ENCODE peak calls at places on chromosomes 5 and 9, in five cellular contexts. L is A549, M is vagina, A is IMR-90, T is stomach. F is an unnamed sample.
A peak's percentile ranks its signal among the peaks of the same experiment; 100 is the strongest.

GRCh38 chr9:71590362-71590761 is 178.0 kb downstream of the CEMIP2 start:
- DNase-seq in L (no peak), M (no peak), A (no peak), T (no peak), F (no peak)

GRCh38 chr9:74951725-74952151 is 974 bp downstream of the C9orf40 start:
- DNase-seq in L (peak; percentile 11), M (no peak), A (peak; percentile 12), T (peak; percentile 53), F (peak; percentile 55)

GRCh38 chr5:92581249-92581648 is 999.8 kb downstream of the NR2F1-AS1 start:
- DNase-seq in L (no peak), M (no peak), A (no peak), T (no peak), F (no peak)

GRCh38 chr5:108528655-108529054 is 146.8 kb upstream of the FBXL17 start:
- DNase-seq in L (no peak), M (no peak), A (no peak), T (no peak), F (no peak)

GRCh38 chr5:57442080-57442839 is 40.4 kb downstream of the ACTBL2 start:
- DNase-seq in L (no peak), M (no peak), A (peak; percentile 95), T (no peak), F (no peak)

GRCh38 chr9:80320916-80321315 is 749.2 kb downstream of the TLE4 start:
- DNase-seq in L (no peak), M (no peak), A (peak; percentile 33), T (no peak), F (no peak)

GRCh38 chr5:28714887-28715286 is 1676.5 kb upstream of the CDH9 start:
- DNase-seq in L (no peak), M (no peak), A (no peak), T (no peak), F (no peak)

GRCh38 chr5:95794070-95794516 is 28.4 kb downstream of the GLRX start:
- DNase-seq in L (peak; percentile 8), M (no peak), A (peak; percentile 67), T (no peak), F (no peak)

GRCh38 chr5:56307714-56308346 is 74.7 kb upstream of the ANKRD55 start:
- DNase-seq in L (no peak), M (no peak), A (no peak), T (no peak), F (no peak)

GRCh38 chr5:44002381-44002901 is 386.8 kb downstream of the FGF10 start:
- DNase-seq in L (peak; percentile 36), M (no peak), A (peak; percentile 37), T (peak; percentile 74), F (peak; percentile 35)

GRCh38 chr9:125746017-125746773 is 978 bp upstream of the PBX3 start:
- DNase-seq in L (peak; percentile 94), M (no peak), A (peak; percentile 86), T (peak; percentile 96), F (peak; percentile 97)

GRCh38 chr9:108002296-108003056 is 512.9 kb upstream of the KLF4 start:
- DNase-seq in L (no peak), M (no peak), A (peak; percentile 66), T (no peak), F (no peak)

GRCh38 chr9:4640027-4640426 is 22.1 kb upstream of the PLPP6 start:
- DNase-seq in L (no peak), M (no peak), A (no peak), T (peak; percentile 31), F (no peak)

GRCh38 chr5:56440871-56441740 is 208.0 kb upstream of the ANKRD55 start:
- DNase-seq in L (peak; percentile 22), M (no peak), A (peak; percentile 88), T (no peak), F (no peak)

GRCh38 chr9:128972956-128973355 is 25.5 kb downstream of the NUP188 start:
- DNase-seq in L (peak; percentile 32), M (no peak), A (peak; percentile 91), T (peak; percentile 3), F (no peak)

GRCh38 chr9:126449725-126450443 is 123.3 kb downstream of the MVB12B start:
- DNase-seq in L (no peak), M (no peak), A (no peak), T (no peak), F (no peak)

GRCh38 chr9:125650271-125650737 is 56.7 kb downstream of the MAPKAP1 start:
- DNase-seq in L (no peak), M (no peak), A (peak; percentile 46), T (no peak), F (no peak)

GRCh38 chr9:136726118-136726517 is 13.7 kb downstream of the DIPK1B start:
- DNase-seq in L (no peak), M (no peak), A (no peak), T (no peak), F (no peak)

GRCh38 chr5:169474226-169474625 is 109.3 kb upstream of the SPDL1 start:
- DNase-seq in L (no peak), M (no peak), A (no peak), T (no peak), F (no peak)

GRCh38 chr9:114117996-114118830 is 19.1 kb upstream of the KIF12 start:
- DNase-seq in L (no peak), M (no peak), A (no peak), T (peak; percentile 67), F (no peak)

GRCh38 chr5:10387690-10388089 is 34.2 kb downstream of the MARCHF6 start:
- DNase-seq in L (no peak), M (no peak), A (peak; percentile 91), T (no peak), F (no peak)

GRCh38 chr9:132404228-132404881 is 2.3 kb downstream of the TTF1 start:
- DNase-seq in L (no peak), M (no peak), A (no peak), T (no peak), F (no peak)

GRCh38 chr9:29150606-29151005 is 1577.3 kb upstream of the C9orf72 start:
- DNase-seq in L (no peak), M (no peak), A (no peak), T (no peak), F (no peak)

GRCh38 chr5:59604111-59604510 is 289.4 kb downstream of the PDE4D start:
- DNase-seq in L (no peak), M (no peak), A (no peak), T (no peak), F (no peak)

GRCh38 chr5:54742417-54742889 is 224.9 kb downstream of the SNX18 start:
- DNase-seq in L (peak; percentile 19), M (no peak), A (peak; percentile 80), T (peak; percentile 89), F (no peak)

GRCh38 chr5:143216211-143216610 is 187.3 kb downstream of the NR3C1 start:
- DNase-seq in L (no peak), M (no peak), A (no peak), T (no peak), F (no peak)

GRCh38 chr9:99889120-99889519 is 17.3 kb upstream of the STX17 start:
- DNase-seq in L (no peak), M (no peak), A (no peak), T (no peak), F (no peak)

DNA sequence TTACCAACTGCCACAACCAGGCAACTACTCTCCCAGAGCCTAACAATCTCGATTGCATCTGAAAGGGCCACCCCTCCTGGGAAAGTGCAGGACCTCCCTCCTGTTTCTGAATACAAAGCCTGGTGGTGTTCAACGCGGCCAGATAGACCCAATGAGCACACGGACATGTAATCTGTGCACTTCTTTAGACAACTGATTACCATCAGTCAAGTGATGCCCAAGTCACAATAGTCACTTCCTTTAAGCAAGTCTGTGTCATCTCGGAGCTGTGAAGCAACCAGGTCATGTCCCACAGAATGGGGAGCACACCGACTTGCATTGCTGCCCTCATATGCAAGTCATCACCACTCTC is 739 bp downstream of the C9orf72 start:
- DNase-seq in L (no peak), M (no peak), A (no peak), T (peak; percentile 57), F (no peak)
- TF ChIP-seq POLR2A in L (no peak), M (peak; percentile 38), A (no peak), T (no peak), F (no peak)

GRCh38 chr9:38334234-38334633 is 58.3 kb upstream of the ALDH1B1 start:
- DNase-seq in L (peak; percentile 25), M (no peak), A (no peak), T (peak; percentile 13), F (no peak)
- TF ChIP-seq CTCF in L (peak; percentile 45), M (no peak), A (no peak), T (no peak), F (peak; percentile 48)

GRCh38 chr5:178895615-178896571 is at the start of gene ZFP2:
- DNase-seq in L (peak; percentile 18), M (no peak), A (peak; percentile 27), T (peak; percentile 57), F (peak; percentile 75)
- H3K9me3 ChIP-seq in L (peaks cover 76% of the 10 kb centered on the region), M (no peaks in the 10 kb centered on the region), A (peaks cover 8% of the 10 kb centered on the region), T (peaks cover 3% of the 10 kb centered on the region), F (no peaks in the 10 kb centered on the region)

GRCh38 chr5:136132557-136133415 is at the start of gene SMAD5:
- DNase-seq in L (peak; percentile 96), M (no peak), A (peak; percentile 95), T (peak; percentile 96), F (peak; percentile 97)
- TF ChIP-seq POLR2A in L (peak; percentile 71), M (peak; percentile 81), A (no peak), T (no peak), F (peak; percentile 97)

GRCh38 chr9:84542554-84542953 is 127.0 kb upstream of the NTRK2 start:
- DNase-seq in L (no peak), M (no peak), A (no peak), T (no peak), F (no peak)
- TF ChIP-seq CTCF in L (no peak), M (no peak), A (no peak), T (no peak), F (no peak)

DNA sequence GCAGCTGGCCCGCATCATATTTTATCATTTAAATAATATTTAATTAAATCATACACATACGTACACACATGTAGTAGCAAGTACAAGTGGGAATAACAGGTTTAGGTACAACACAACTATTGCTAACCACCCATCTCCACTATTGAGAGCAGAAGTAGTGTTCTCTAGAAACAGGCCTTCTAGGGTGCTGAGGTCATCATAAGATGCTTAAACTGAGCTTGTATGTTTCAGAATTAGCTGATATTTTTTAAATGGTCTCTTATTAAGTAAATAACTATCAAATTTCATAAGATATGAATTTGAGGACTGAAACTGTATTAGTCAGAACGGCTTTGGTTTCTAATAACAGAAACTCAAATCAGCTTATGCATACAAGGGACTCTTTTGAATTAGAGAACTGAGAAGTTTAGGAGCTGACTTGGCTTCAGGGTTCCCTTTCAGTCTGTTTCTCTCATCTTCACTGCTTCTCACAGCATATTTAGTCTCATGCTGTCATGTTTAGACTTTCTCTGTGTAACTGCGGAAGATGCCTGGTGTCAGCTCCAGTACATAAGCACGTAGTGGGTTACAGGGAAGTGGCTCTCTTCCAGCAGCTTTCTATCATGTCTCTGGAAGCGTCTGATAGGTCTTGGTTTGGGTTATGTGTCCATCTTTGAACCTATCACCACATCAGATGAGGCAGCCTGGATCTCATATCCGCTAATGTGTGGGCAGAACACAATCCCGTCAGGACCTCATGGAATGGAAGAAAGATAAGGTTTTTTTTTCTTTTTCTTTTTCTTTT is 25.0 kb upstream of the OCLN start:
- DNase-seq in L (no peak), M (no peak), A (peak; percentile 10), T (no peak), F (no peak)
- H3K9me3 ChIP-seq in L (no peaks in the 10 kb centered on the region), M (no peaks in the 10 kb centered on the region), A (no peaks in the 10 kb centered on the region), T (peaks cover 4% of the 10 kb centered on the region), F (no peaks in the 10 kb centered on the region)

GRCh38 chr5:151123897-151124751 is 33.5 kb downstream of the ANXA6 start:
- DNase-seq in L (peak; percentile 20), M (no peak), A (peak; percentile 39), T (peak; percentile 85), F (peak; percentile 73)
- TF ChIP-seq POLR2A in L (no peak), M (no peak), A (no peak), T (no peak), F (no peak)